ENCODE peak calls at places on chromosomes 5 and 9, in eight cellular contexts. S is suprapubic skin, O is OCI-LY7, D is GM20000, B is AG10803, I is cardiac muscle cell, E is GM13977, M is B cell. Q is an unnamed sample.

GRCh38 chr5:133396187-133396621 is 216.1 kb downstream of the FSTL4 start:
- DNase-seq in S (peak), O (no peak), D (no peak), B (no peak), I (no peak), E (no peak), M (no peak), Q (no peak)

GRCh38 chr9:21968331-21969010 is 25.7 kb downstream of the CDKN2A start:
- DNase-seq in S (peak), O (no peak), D (no peak), B (peak), I (peak), E (no peak), M (peak), Q (no peak)

GRCh38 chr5:175652741-175653663 is 4.9 kb upstream of the HRH2 start:
- DNase-seq in S (no peak), O (no peak), D (no peak), B (no peak), I (no peak), E (no peak), M (no peak), Q (peak)

GRCh38 chr9:77251050-77251449 is 73.7 kb downstream of the VPS13A start:
- DNase-seq in S (no peak), O (no peak), D (no peak), B (peak), I (no peak), E (no peak), M (no peak), Q (no peak)

GRCh38 chr9:123548749-123549545 is 192.9 kb downstream of the CRB2 start:
- DNase-seq in S (no peak), O (no peak), D (no peak), B (no peak), I (peak), E (no peak), M (no peak), Q (peak)

GRCh38 chr5:8538813-8539212 is 669.9 kb downstream of the MTRR start:
- DNase-seq in S (no peak), O (no peak), D (no peak), B (no peak), I (no peak), E (no peak), M (no peak), Q (no peak)

GRCh38 chr9:42388146-42388690 is 204.8 kb downstream of the SPATA31A6 start:
- DNase-seq in S (no peak), O (no peak), D (peak), B (no peak), I (no peak), E (peak), M (no peak), Q (no peak)

GRCh38 chr9:89880721-89881120 is 275.9 kb downstream of the GADD45G start:
- DNase-seq in S (peak), O (no peak), D (no peak), B (no peak), I (no peak), E (no peak), M (no peak), Q (no peak)

GRCh38 chr9:136445799-136446198 is 6.2 kb upstream of the INPP5E start:
- DNase-seq in S (no peak), O (no peak), D (no peak), B (no peak), I (no peak), E (no peak), M (no peak), Q (no peak)

GRCh38 chr5:134438641-134439621 is 27.2 kb upstream of the CDKN2AIPNL start:
- DNase-seq in S (peak), O (no peak), D (no peak), B (peak), I (peak), E (no peak), M (no peak), Q (no peak)

GRCh38 chr5:152140391-152140790 is 215.7 kb upstream of the GLRA1 start:
- DNase-seq in S (no peak), O (no peak), D (no peak), B (no peak), I (peak), E (no peak), M (no peak), Q (no peak)

GRCh38 chr9:108569624-108570023 is 286.2 kb downstream of the ACTL7B start:
- DNase-seq in S (no peak), O (no peak), D (no peak), B (peak), I (peak), E (no peak), M (no peak), Q (no peak)

GRCh38 chr5:33921005-33921404 is 15.2 kb upstream of the RXFP3 start:
- DNase-seq in S (no peak), O (no peak), D (no peak), B (no peak), I (no peak), E (no peak), M (no peak), Q (no peak)

GRCh38 chr5:144422025-144422424 is 251.4 kb downstream of the KCTD16 start:
- DNase-seq in S (no peak), O (no peak), D (no peak), B (no peak), I (no peak), E (no peak), M (no peak), Q (no peak)

GRCh38 chr5:171927345-171927941 is 79.0 kb downstream of the FBXW11 start:
- DNase-seq in S (no peak), O (peak), D (no peak), B (no peak), I (peak), E (no peak), M (no peak), Q (no peak)

DNA sequence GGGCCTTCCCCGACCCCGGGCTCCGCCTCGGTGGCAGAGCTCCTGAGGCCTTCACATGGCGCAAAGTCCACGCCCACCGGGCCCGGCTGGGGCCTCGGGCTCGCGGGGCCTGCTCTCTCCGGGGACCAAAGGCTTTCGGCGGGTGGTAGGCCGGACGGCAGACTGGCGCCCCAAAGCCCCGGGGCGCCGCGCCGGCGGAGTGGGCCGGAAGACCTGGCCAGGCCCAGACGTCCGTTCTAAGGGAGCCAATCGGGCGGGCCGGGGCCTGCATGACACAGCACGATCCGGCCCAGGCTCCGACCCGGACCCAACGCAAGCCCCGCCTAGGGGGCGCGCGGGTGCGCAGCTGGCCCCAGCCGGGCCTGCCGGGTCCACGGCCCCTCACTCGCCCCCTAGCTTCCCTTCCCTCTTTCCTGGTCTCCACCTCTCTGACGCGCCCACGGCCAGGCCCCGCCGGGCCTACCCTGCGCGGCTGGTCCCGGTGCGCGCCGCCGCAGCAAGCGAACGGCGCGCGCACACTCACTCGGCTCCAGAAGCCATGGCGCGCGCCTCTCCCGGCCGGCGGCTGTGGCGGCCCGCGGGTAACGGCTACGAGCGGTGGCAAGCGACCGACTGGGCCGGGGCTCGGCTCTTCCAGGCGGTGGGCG is 488 bp downstream of the VCP start:
- DNase-seq in S (peak), O (peak), D (peak), B (peak), I (peak), E (peak), M (peak), Q (peak)
- TF ChIP-seq CTCF in S (peak), O (peak), D (peak), B (peak), I (peak), E (peak), M (peak), Q (peak)

GRCh38 chr5:177364159-177364962 is 6.6 kb downstream of the RGS14 start:
- DNase-seq in S (no peak), O (no peak), D (peak), B (no peak), I (peak), E (peak), M (no peak), Q (peak)

GRCh38 chr5:177367323-177367848 is 9.7 kb downstream of the RGS14 start:
- DNase-seq in S (no peak), O (no peak), D (no peak), B (no peak), I (no peak), E (no peak), M (no peak), Q (no peak)

GRCh38 chr5:177365845-177366527 is 8.3 kb downstream of the RGS14 start:
- DNase-seq in S (no peak), O (no peak), D (no peak), B (no peak), I (no peak), E (no peak), M (no peak), Q (no peak)

GRCh38 chr5:177367981-177368960 is 10.5 kb downstream of the RGS14 start:
- DNase-seq in S (no peak), O (no peak), D (no peak), B (no peak), I (no peak), E (no peak), M (no peak), Q (no peak)

GRCh38 chr5:177366528-177367322 is 9.0 kb downstream of the RGS14 start:
- DNase-seq in S (peak), O (no peak), D (no peak), B (peak), I (peak), E (no peak), M (no peak), Q (no peak)
- TF ChIP-seq CTCF in S (no peak), O (no peak), D (no peak), B (no peak), I (no peak), E (no peak), M (no peak), Q (no peak)

DNA sequence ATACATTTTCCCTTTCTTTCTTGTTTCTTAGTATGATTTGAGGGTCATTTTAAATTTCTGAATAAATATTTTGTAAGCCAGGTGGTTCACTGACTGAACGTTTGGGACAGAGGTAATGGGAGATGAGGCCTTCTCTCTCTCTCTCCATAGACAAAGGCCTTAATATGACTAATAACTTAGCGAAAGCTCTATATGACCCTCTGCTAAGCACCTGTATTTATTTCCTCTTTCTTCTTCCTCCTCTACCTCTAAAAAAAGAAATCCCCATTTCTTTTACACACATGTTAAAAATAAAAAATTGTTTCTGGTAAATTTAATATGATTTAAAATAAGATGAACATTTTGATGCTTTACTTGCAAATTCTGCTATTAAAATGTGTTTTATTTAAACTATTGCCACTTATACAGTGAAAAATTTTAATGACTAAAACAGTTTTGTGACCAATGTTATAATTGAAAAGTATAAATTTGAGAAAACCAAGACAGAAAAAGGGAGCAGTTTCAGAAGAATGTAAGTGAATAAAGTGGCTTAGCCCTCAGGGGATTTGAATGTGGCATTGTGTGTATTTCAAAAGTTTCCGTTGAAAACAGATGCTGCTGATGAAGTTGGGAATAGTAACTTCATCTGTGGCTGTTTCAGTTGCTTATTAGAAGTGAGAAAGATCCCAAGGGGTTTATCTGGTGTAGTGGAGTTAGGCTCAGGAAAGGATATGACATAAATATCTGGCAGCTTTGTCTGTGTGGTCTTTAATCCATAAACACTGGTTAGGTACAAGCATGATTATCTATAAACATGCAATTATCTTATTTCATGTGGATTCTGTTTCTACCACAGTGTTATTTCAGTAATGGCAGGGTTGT is 128.6 kb upstream of the GRHPR start:
- DNase-seq in S (no peak), O (peak), D (peak), B (peak), I (peak), E (peak), M (peak), Q (no peak)
- TF ChIP-seq CTCF in S (no peak), O (no peak), D (no peak), B (no peak), I (no peak), E (no peak), M (no peak), Q (no peak)

GRCh38 chr9:29741169-29741568 is 2167.9 kb upstream of the C9orf72 start:
- DNase-seq in S (no peak), O (no peak), D (no peak), B (no peak), I (no peak), E (no peak), M (no peak), Q (no peak)

DNA sequence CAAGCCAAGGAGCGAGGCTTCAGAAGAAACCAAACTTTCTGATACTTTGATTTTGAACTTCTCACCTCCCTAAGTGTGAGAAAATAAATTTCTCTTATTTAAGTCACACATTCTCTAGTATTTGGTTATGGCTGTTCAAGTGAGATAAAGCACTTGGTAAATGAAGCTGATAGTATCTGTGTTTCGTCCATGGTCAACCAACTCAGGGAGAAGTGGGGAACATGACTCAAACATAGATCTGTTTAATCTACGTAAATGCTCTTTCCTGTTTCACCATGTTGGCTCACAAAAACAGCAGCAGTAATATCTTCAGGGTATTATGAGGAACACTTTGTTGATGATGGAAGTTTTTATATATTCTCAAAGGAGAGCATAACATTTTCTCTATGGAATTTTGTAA is 2167.2 kb upstream of the C9orf72 start:
- DNase-seq in S (no peak), O (no peak), D (no peak), B (no peak), I (no peak), E (no peak), M (no peak), Q (no peak)
- TF ChIP-seq CTCF in S (no peak), O (no peak), D (no peak), B (no peak), I (no peak), E (no peak), M (no peak), Q (no peak)

GRCh38 chr9:81116340-81117207 is 572.8 kb downstream of the TLE1 start:
- DNase-seq in S (no peak), O (no peak), D (no peak), B (no peak), I (no peak), E (no peak), M (no peak), Q (no peak)
- TF ChIP-seq CTCF in S (no peak), O (no peak), D (no peak), B (no peak), I (no peak), E (no peak), M (no peak), Q (no peak)

GRCh38 chr9:107274096-107274495 is 9.0 kb upstream of the RAD23B start:
- DNase-seq in S (no peak), O (no peak), D (no peak), B (no peak), I (no peak), E (no peak), M (no peak), Q (no peak)
- TF ChIP-seq CTCF in S (no peak), O (peak), D (no peak), B (peak), I (peak), E (no peak), M (peak), Q (no peak)

GRCh38 chr5:91111473-91112238 is 271.5 kb downstream of the ARRDC3 start:
- DNase-seq in S (no peak), O (no peak), D (no peak), B (peak), I (no peak), E (no peak), M (no peak), Q (no peak)

GRCh38 chr5:91114658-91115057 is 268.5 kb downstream of the ARRDC3 start:
- DNase-seq in S (no peak), O (no peak), D (no peak), B (no peak), I (peak), E (no peak), M (no peak), Q (no peak)

GRCh38 chr5:91104062-91104448 is 279.1 kb downstream of the ARRDC3 start:
- DNase-seq in S (no peak), O (no peak), D (no peak), B (no peak), I (no peak), E (no peak), M (no peak), Q (no peak)

GRCh38 chr5:91110709-91111108 is 272.4 kb downstream of the ARRDC3 start:
- DNase-seq in S (no peak), O (no peak), D (no peak), B (peak), I (no peak), E (no peak), M (no peak), Q (no peak)

DNA sequence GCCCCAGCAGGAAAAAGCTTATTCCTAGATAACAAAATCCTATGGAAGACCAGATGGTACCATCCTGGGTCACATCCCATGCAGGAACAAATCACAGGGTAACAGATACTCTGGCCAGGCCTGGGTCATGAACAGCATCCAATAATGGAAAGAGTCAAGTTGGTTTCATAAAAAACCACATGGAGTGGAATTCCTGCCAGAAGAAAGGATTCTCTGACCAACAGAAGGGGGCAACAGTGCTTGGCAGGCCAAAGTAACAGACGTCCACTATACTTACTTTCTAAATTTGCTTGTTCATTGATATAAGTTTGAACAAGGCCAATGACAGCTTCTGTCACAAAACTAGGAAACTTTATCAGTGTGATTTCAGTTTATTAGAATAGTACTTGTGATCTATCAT is 273.5 kb downstream of the ARRDC3 start:
- DNase-seq in S (no peak), O (no peak), D (no peak), B (peak), I (peak), E (no peak), M (no peak), Q (no peak)
- TF ChIP-seq CTCF in S (no peak), O (no peak), D (no peak), B (peak), I (peak), E (no peak), M (no peak), Q (no peak)

GRCh38 chr5:177312649-177313181 is 1.0 kb upstream of the MXD3 start:
- DNase-seq in S (no peak), O (peak), D (no peak), B (no peak), I (no peak), E (no peak), M (no peak), Q (peak)
- TF ChIP-seq CTCF in S (no peak), O (peak), D (peak), B (no peak), I (no peak), E (peak), M (no peak), Q (no peak)